ENCODE peak calls at places on chromosomes 6 and 20, in five cellular contexts. K is BJ, I is mucosa of gallbladder, A is B cell, U is suprapubic skin. R is an unnamed sample.
A peak's percentile ranks its signal among the peaks of the same experiment; 100 is the strongest.

GRCh38 chr20:6812530-6812929 is 45.0 kb downstream of the BMP2 start:
- DNase-seq in U (no peak), A (no peak), I (no peak), K (no peak), R (no peak)

GRCh38 chr6:13378669-13379590 is 50.6 kb upstream of the TBC1D7 start:
- DNase-seq in K (no peak), U (peak; percentile 53), A (no peak), I (no peak), R (no peak)

GRCh38 chr20:51411867-51412266 is 130.7 kb downstream of the NFATC2 start:
- DNase-seq in K (no peak), A (no peak), U (no peak), I (no peak), R (no peak)

GRCh38 chr6:25320459-25320858 is 41.3 kb downstream of the CARMIL1 start:
- DNase-seq in I (no peak), A (no peak), K (no peak), U (no peak), R (no peak)

GRCh38 chr20:7503501-7503900 is 436.8 kb downstream of the HAO1 start:
- DNase-seq in U (no peak), A (no peak), I (peak; percentile 49), K (no peak), R (peak; percentile 93)

GRCh38 chr6:72787521-72788031 is 165.7 kb downstream of the KCNQ5 start:
- DNase-seq in I (no peak), A (no peak), U (no peak), K (peak; percentile 53), R (peak; percentile 33)

GRCh38 chr6:122649701-122650100 is 39.5 kb downstream of the PKIB start:
- DNase-seq in I (no peak), K (no peak), A (no peak), U (no peak), R (no peak)

GRCh38 chr6:158655569-158656450 is 6.0 kb downstream of the SYTL3 start:
- DNase-seq in I (no peak), U (peak; percentile 49), A (no peak), K (no peak), R (no peak)

GRCh38 chr6:32962427-32962826 is 6.0 kb upstream of the BRD2 start:
- DNase-seq in U (no peak), I (no peak), K (no peak), A (no peak), R (peak; percentile 6)

GRCh38 chr6:12849420-12850200 is 133.0 kb downstream of the PHACTR1 start:
- DNase-seq in I (no peak), U (no peak), A (no peak), K (no peak), R (no peak)

GRCh38 chr6:148746363-148747144 is at the start of gene UST:
- DNase-seq in K (peak; percentile 79), U (peak; percentile 94), A (peak; percentile 84), I (peak; percentile 90), R (peak; percentile 94)

GRCh38 chr6:129577691-129578090 is 132.3 kb downstream of the ARHGAP18 start:
- DNase-seq in U (no peak), K (no peak), I (no peak), A (no peak), R (no peak)

R was measured in SK-MEL-5.